ENCODE peak calls at places on chromosomes 3 and 15, in seven cellular contexts. I is IMR-90, Q is ovary, C is testis, D is heart left ventricle, A is cardiac muscle cell, L is tibial artery. M is an unnamed sample. For H3K9me3, the result is how much of the 10 kb centered on the place peaks cover.

GRCh38 chr15:91853501-91853967 is at the start of gene SLCO3A1:
- DNase-seq in I (peak), Q (peak), C (peak), D (peak), A (peak), L (peak), M (peak)

GRCh38 chr3:196159952-196160804 is 51.0 kb downstream of the ZDHHC19 start:
- DNase-seq in I (peak), Q (no peak), C (no peak), D (no peak), A (peak), L (peak), M (no peak)

GRCh38 chr3:42804831-42805821 is 836 bp upstream of the HIGD1A start:
- DNase-seq in I (no peak), Q (peak), C (peak), D (peak), A (peak), L (peak), M (peak)

GRCh38 chr3:89180334-89180733 is 72.9 kb downstream of the EPHA3 start:
- DNase-seq in I (no peak), Q (no peak), C (no peak), D (no peak), A (peak), L (no peak), M (no peak)

GRCh38 chr3:127512256-127512655 is 78.3 kb downstream of the TPRA1 start:
- DNase-seq in I (no peak), Q (no peak), C (no peak), D (no peak), A (no peak), L (no peak), M (no peak)

GRCh38 chr3:15217841-15218267 is 11.8 kb downstream of the CAPN7 start:
- DNase-seq in I (no peak), Q (no peak), C (no peak), D (no peak), A (no peak), L (no peak), M (no peak)

GRCh38 chr15:78263351-78263781 is 996 bp upstream of the DNAJA4 start:
- DNase-seq in I (no peak), Q (no peak), C (no peak), D (no peak), A (no peak), L (no peak), M (no peak)

GRCh38 chr3:153602801-153603200 is 440.8 kb downstream of the RAP2B start:
- DNase-seq in I (no peak), Q (no peak), C (no peak), D (no peak), A (no peak), L (no peak), M (no peak)

GRCh38 chr3:184795493-184796198 is 16.3 kb upstream of the VPS8 start:
- DNase-seq in I (no peak), Q (no peak), C (no peak), D (no peak), A (no peak), L (no peak), M (no peak)

GRCh38 chr3:105364113-105364512 is 2.6 kb upstream of the ALCAM start:
- DNase-seq in I (peak), Q (no peak), C (no peak), D (no peak), A (peak), L (no peak), M (no peak)

GRCh38 chr15:56943398-56943797 is 25.0 kb downstream of the TCF12 start:
- DNase-seq in I (peak), Q (no peak), C (no peak), D (no peak), A (peak), L (no peak), M (no peak)

GRCh38 chr3:134352031-134352671 is 22.1 kb downstream of the AMOTL2 start:
- DNase-seq in I (no peak), Q (no peak), C (no peak), D (no peak), A (peak), L (no peak), M (no peak)

GRCh38 chr3:191141728-191142127 is 57.3 kb upstream of the OSTN start:
- DNase-seq in I (peak), Q (no peak), C (no peak), D (no peak), A (peak), L (no peak), M (no peak)

GRCh38 chr15:46166750-46167149 is 531.9 kb downstream of the SQOR start:
- DNase-seq in I (no peak), Q (no peak), C (no peak), D (no peak), A (no peak), L (no peak), M (no peak)

GRCh38 chr15:88810449-88810848 is 7.2 kb downstream of the ACAN start:
- DNase-seq in I (peak), Q (no peak), C (no peak), D (no peak), A (peak), L (no peak), M (no peak)

GRCh38 chr15:101123222-101123910 is 128.5 kb downstream of the CHSY1 start:
- DNase-seq in I (peak), Q (no peak), C (no peak), D (no peak), A (peak), L (no peak), M (no peak)

GRCh38 chr15:26197719-26198118 is 334.6 kb upstream of the ATP10A start:
- DNase-seq in I (no peak), Q (no peak), C (no peak), D (no peak), A (no peak), L (no peak), M (no peak)

GRCh38 chr15:26200427-26200826 is 337.3 kb upstream of the ATP10A start:
- DNase-seq in I (no peak), Q (no peak), C (no peak), D (no peak), A (no peak), L (no peak), M (no peak)

GRCh38 chr15:26201177-26201858 is 338.2 kb upstream of the ATP10A start:
- DNase-seq in I (no peak), Q (no peak), C (no peak), D (no peak), A (no peak), L (no peak), M (no peak)
- H3K9me3 ChIP-seq in I (under half), Q (under half), C (under half), D (under half), A (under half), L (under half), M (under half)

GRCh38 chr3:138542977-138543376 is 51.1 kb downstream of the CEP70 start:
- DNase-seq in I (no peak), Q (no peak), C (no peak), D (no peak), A (no peak), L (no peak), M (no peak)

GRCh38 chr3:138544546-138544945 is 49.5 kb downstream of the CEP70 start:
- DNase-seq in I (no peak), Q (no peak), C (no peak), D (no peak), A (no peak), L (no peak), M (no peak)

DNA sequence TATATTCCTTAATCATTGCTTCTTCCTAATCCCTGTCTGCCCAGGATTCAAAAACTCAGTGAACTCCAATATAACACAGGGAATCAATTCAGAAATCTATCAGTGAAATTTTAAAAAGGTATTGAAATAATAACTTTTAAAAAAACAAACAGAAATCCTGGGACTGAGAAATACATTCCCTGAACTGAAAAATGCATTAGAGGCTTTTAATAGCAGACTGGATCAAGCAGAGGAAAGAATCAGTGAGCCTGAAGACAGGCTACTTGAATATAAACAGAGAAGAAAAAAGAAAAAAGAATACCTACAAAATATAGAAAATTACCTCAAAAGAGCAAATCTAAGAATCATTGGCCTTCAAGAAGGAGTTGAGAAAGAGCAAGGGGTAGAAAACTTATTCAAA is 54.7 kb downstream of the CEP70 start:
- DNase-seq in I (no peak), Q (no peak), C (no peak), D (no peak), A (no peak), L (no peak), M (no peak)
- H3K9me3 ChIP-seq in I (under half), Q (under half), C (under half), D (under half), A (under half), L (under half), M (under half)

GRCh38 chr15:26472661-26473060 is 300.2 kb downstream of the GABRB3 start:
- DNase-seq in I (no peak), Q (no peak), C (no peak), D (no peak), A (no peak), L (no peak), M (no peak)

GRCh38 chr15:26477044-26477443 is 295.8 kb downstream of the GABRB3 start:
- DNase-seq in I (no peak), Q (no peak), C (no peak), D (no peak), A (no peak), L (no peak), M (no peak)

GRCh38 chr15:26475554-26475953 is 297.3 kb downstream of the GABRB3 start:
- DNase-seq in I (no peak), Q (no peak), C (no peak), D (no peak), A (no peak), L (no peak), M (no peak)
- H3K9me3 ChIP-seq in I (under half), Q (under half), C (under half), D (under half), A (under half), L (under half), M (under half)

DNA sequence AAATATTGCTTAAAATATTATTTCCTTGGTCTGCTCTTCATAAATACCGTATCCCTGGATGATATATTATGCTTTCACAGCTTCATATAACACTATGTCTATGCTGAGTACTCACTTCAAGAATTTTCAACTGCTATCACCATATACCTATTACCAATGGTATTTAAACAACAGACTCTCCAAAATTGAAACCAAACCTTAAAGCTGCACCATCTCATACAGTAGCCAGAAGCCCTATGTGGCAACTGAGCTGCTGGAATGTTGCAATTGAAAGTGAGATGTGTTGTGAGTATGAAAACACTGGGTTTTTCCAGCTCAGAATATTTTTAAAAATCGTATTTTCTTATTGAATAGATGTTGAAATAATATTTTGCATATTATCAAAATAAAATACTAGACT is 130.1 kb upstream of the GOLGA6L6 start:
- DNase-seq in I (no peak), Q (no peak), C (no peak), D (no peak), A (no peak), L (no peak), M (no peak)
- H3K9me3 ChIP-seq in I (under half), Q (under half), C (under half), D (under half), A (under half), L (under half), M (under half)

DNA sequence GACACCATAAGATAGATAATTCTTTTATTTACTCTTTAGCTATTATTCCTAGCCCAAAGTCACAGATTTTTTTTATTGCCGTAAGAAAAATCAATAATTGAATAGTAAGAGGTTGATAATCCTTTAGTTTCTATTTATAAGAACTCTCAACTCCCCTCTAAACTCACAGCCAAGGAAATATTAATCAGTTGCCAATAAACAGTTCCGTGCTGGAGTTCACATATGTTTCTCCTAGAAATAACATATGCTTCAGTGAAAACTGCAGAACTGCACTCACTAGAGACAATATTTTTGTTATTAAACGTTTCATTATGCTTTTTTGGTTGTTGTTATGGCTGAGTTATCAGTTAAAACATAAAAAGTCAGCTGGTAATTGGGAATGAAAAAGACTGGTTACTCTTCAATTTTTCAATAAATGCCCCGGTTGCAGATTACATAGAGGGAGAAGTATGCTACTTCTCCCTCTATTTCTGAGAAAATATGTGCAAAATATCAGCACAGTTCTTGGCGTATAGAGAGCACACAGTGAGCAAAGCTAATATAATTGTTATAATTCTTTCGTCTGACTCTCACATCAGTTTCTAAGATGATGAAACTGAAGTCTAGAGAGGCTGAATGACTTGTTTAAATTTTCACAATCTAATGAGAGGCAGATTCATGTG is 781.3 kb upstream of the GRM7 start:
- DNase-seq in I (no peak), Q (no peak), C (no peak), D (no peak), A (no peak), L (no peak), M (no peak)
- H3K9me3 ChIP-seq in I (under half), Q (under half), C (under half), D (under half), A (under half), L (under half), M (under half)

M was measured in T-helper 17 cell.